ENCODE peak calls at places on chromosomes 7 and 10, in five cellular contexts. T is activated naive CD4-positive, alpha-beta T cell treated with anti-CD3 and anti-CD28 coated beads for 36 hours; U is iris pigment epithelial cell; C is cardiac fibroblast; R is ACHN. Q is an unnamed sample.
A peak's percentile ranks its signal among the peaks of the same experiment; 100 is the strongest.

GRCh38 chr7:114715907-114716306 is 206.0 kb upstream of the MDFIC start:
- DNase-seq in T (no peak), U (no peak), C (peak; percentile 5), R (no peak), Q (no peak)

GRCh38 chr10:111440501-111440900 is 363.7 kb downstream of the ADRA2A start:
- DNase-seq in T (no peak), U (no peak), C (no peak), R (no peak), Q (no peak)

GRCh38 chr10:11425288-11425595 is 186.2 kb downstream of the USP6NL start:
- DNase-seq in T (no peak), U (no peak), C (no peak), R (no peak), Q (no peak)

GRCh38 chr7:35975851-35976454 is 175.1 kb downstream of the SEPTIN7 start:
- DNase-seq in T (peak; percentile 67), U (peak; percentile 77), C (peak; percentile 89), R (peak; percentile 80), Q (no peak)

GRCh38 chr10:89793649-89794254 is 92.4 kb downstream of the KIF20B start:
- DNase-seq in T (peak; percentile 37), U (peak; percentile 72), C (peak; percentile 85), R (peak; percentile 74), Q (no peak)

GRCh38 chr7:105013818-105014724 is at the start of gene KMT2E:
- DNase-seq in T (peak; percentile 93), U (peak; percentile 81), C (peak; percentile 91), R (peak; percentile 95), Q (peak; percentile 93)

GRCh38 chr7:128099204-128099671 is 68.0 kb upstream of the LRRC4 start:
- DNase-seq in T (no peak), U (peak; percentile 53), C (no peak), R (no peak), Q (no peak)

GRCh38 chr7:99092064-99092720 is 51.7 kb downstream of the SMURF1 start:
- DNase-seq in T (no peak), U (no peak), C (no peak), R (no peak), Q (no peak)

GRCh38 chr10:97813311-97813710 is 36.3 kb upstream of the GOLGA7B start:
- DNase-seq in T (no peak), U (no peak), C (no peak), R (no peak), Q (no peak)

GRCh38 chr10:68208424-68209042 is 23.4 kb downstream of the ATOH7 start:
- DNase-seq in T (peak; percentile 63), U (peak; percentile 60), C (peak; percentile 85), R (peak; percentile 89), Q (no peak)

GRCh38 chr7:66297579-66297978 is 92.4 kb downstream of the TPST1 start:
- DNase-seq in T (no peak), U (no peak), C (no peak), R (no peak), Q (no peak)

GRCh38 chr7:134016223-134016941 is 110.8 kb upstream of the LRGUK start:
- DNase-seq in T (peak; percentile 14), U (peak; percentile 15), C (peak; percentile 45), R (peak; percentile 48), Q (peak; percentile 29)

GRCh38 chr10:125578658-125579315 is 104.2 kb downstream of the TEX36 start:
- DNase-seq in T (no peak), U (no peak), C (no peak), R (no peak), Q (no peak)

GRCh38 chr10:79298403-79299244 is 48.6 kb upstream of the PPIF start:
- DNase-seq in T (peak; percentile 67), U (peak; percentile 98), C (peak; percentile 87), R (peak; percentile 96), Q (peak; percentile 72)

GRCh38 chr7:70710651-70711050 is 421.3 kb upstream of the GALNT17 start:
- DNase-seq in T (no peak), U (no peak), C (no peak), R (no peak), Q (no peak)

GRCh38 chr10:133516072-133516471 is 11.1 kb upstream of the CYP2E1 start:
- DNase-seq in T (no peak), U (no peak), C (no peak), R (no peak), Q (no peak)

GRCh38 chr10:88211230-88211629 is 347.8 kb downstream of the PTEN start:
- DNase-seq in T (no peak), U (no peak), C (no peak), R (no peak), Q (no peak)

GRCh38 chr10:99920901-99921300 is 88.8 kb downstream of the DNMBP start:
- DNase-seq in T (no peak), U (peak; percentile 82), C (peak; percentile 74), R (peak; percentile 9), Q (no peak)

GRCh38 chr7:95649546-95649945 is 53.2 kb upstream of the PDK4 start:
- DNase-seq in T (no peak), U (no peak), C (no peak), R (no peak), Q (no peak)

GRCh38 chr7:26629696-26630095 is 234.7 kb downstream of the SKAP2 start:
- DNase-seq in T (no peak), U (no peak), C (no peak), R (no peak), Q (no peak)

GRCh38 chr10:61786728-61787127 is 114.8 kb upstream of the ARID5B start:
- DNase-seq in T (no peak), U (peak; percentile 86), C (peak; percentile 73), R (peak; percentile 83), Q (no peak)

GRCh38 chr10:75803816-75804576 is 372.6 kb downstream of the LRMDA start:
- DNase-seq in T (no peak), U (no peak), C (no peak), R (no peak), Q (no peak)

GRCh38 chr10:77710081-77710551 is 72.5 kb upstream of the KCNMA1 start:
- DNase-seq in T (no peak), U (no peak), C (no peak), R (no peak), Q (no peak)

GRCh38 chr7:2820508-2820934 is 23.6 kb downstream of the GNA12 start:
- DNase-seq in T (no peak), U (peak; percentile 96), C (peak; percentile 97), R (peak; percentile 75), Q (peak; percentile 88)

GRCh38 chr7:35437619-35438275 is 183.8 kb upstream of the TBX20 start:
- DNase-seq in T (no peak), U (no peak), C (no peak), R (no peak), Q (no peak)

GRCh38 chr10:124249812-124250432 is 156.5 kb upstream of the CHST15 start:
- DNase-seq in T (no peak), U (no peak), C (no peak), R (peak; percentile 21), Q (peak; percentile 4)

GRCh38 chr10:58219875-58220274 is 47.8 kb downstream of the IPMK start:
- DNase-seq in T (no peak), U (peak; percentile 5), C (no peak), R (no peak), Q (no peak)

GRCh38 chr7:2710901-2711551 is 23.0 kb downstream of the AMZ1 start:
- DNase-seq in T (peak; percentile 63), U (peak; percentile 34), C (no peak), R (no peak), Q (no peak)

GRCh38 chr10:22252286-22252800 is 34.5 kb upstream of the EBLN1 start:
- DNase-seq in T (peak; percentile 59), U (peak; percentile 33), C (peak; percentile 73), R (peak; percentile 21), Q (peak; percentile 54)